ENCODE peak calls at places on chromosomes 6 and 20, in four cellular contexts. Z is PC-3, B is GM23338, E is keratinocyte. W is an unnamed sample. For H3K4me1 and H3K79me2, the result is how much of the 10 kb centered on the place peaks cover.

GRCh38 chr6:119110601-119111548 is 32.4 kb upstream of the FAM184A start:
- DNase-seq in Z (peak), B (peak), E (peak), W (peak)

GRCh38 chr6:3843379-3844096 is 5.6 kb upstream of the FAM50B start:
- DNase-seq in Z (peak), B (no peak), E (no peak), W (peak)

GRCh38 chr6:89281779-89282246 is 33.3 kb downstream of the GABRR2 start:
- DNase-seq in Z (peak), B (peak), E (no peak), W (peak)

GRCh38 chr20:5667703-5668528 is 82.3 kb upstream of the SHLD1 start:
- DNase-seq in Z (no peak), B (no peak), E (no peak), W (no peak)

GRCh38 chr6:30325150-30325872 is 1.4 kb upstream of the TRIM39 start:
- DNase-seq in Z (peak), B (peak), E (no peak), W (peak)

GRCh38 chr6:24899647-24900325 is 36.0 kb downstream of the RIPOR2 start:
- DNase-seq in Z (no peak), B (no peak), E (no peak), W (peak)

GRCh38 chr6:38133932-38134703 is 314.6 kb downstream of the ZFAND3 start:
- DNase-seq in Z (peak), B (no peak), E (no peak), W (no peak)

GRCh38 chr6:33926451-33926850 is 122.6 kb upstream of the MLN start:
- DNase-seq in Z (peak), B (peak), E (no peak), W (peak)

DNA sequence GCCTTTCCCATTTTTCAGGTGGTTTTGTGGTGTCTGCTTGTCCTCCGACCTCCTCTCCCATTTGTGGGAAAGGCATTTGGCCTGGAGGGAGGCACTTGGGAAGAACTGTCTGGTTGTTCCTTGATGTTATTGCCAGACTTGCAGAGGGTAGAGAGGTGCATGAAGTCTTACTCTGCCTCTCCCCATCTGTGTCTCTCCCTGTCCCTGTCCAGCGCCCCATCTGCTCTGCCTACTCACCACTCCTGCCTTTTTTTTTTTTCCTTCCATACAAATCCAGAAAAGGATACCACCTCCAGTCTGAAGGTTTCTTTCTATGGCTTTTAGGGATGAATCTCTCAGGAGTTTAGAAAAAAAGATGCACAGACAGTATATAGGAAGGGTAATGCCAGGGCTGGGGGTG is 19.8 kb downstream of the PPARD start:
- DNase-seq in Z (no peak), B (no peak), E (no peak), W (no peak)
- H3K4me1 ChIP-seq in Z (under half), B (under half), E (under half), W (under half)

GRCh38 chr6:136769759-136770158 is 22.5 kb downstream of the MAP3K5 start:
- DNase-seq in Z (no peak), B (no peak), E (no peak), W (no peak)

GRCh38 chr6:136772685-136773472 is 19.4 kb downstream of the MAP3K5 start:
- DNase-seq in Z (no peak), B (peak), E (no peak), W (peak)

GRCh38 chr6:136773473-136773796 is 18.8 kb downstream of the MAP3K5 start:
- DNase-seq in Z (no peak), B (no peak), E (no peak), W (no peak)

GRCh38 chr6:136774228-136775041 is 17.8 kb downstream of the MAP3K5 start:
- DNase-seq in Z (peak), B (no peak), E (no peak), W (peak)

GRCh38 chr6:136771306-136771705 is 21.0 kb downstream of the MAP3K5 start:
- DNase-seq in Z (no peak), B (no peak), E (no peak), W (no peak)
- H3K79me2 ChIP-seq in Z (under half), B (under half), E (under half), W (under half)

GRCh38 chr6:22668717-22669116 is 99.4 kb downstream of the HDGFL1 start:
- DNase-seq in Z (no peak), B (no peak), E (no peak), W (no peak)
- H3K4me1 ChIP-seq in Z (under half), B (under half), E (under half), W (under half)

GRCh38 chr20:40320612-40321011 is 368.4 kb downstream of the MAFB start:
- DNase-seq in Z (no peak), B (no peak), E (no peak), W (no peak)

GRCh38 chr20:40325006-40325563 is 364.0 kb downstream of the MAFB start:
- DNase-seq in Z (no peak), B (no peak), E (no peak), W (no peak)

GRCh38 chr20:40326794-40327193 is 362.2 kb downstream of the MAFB start:
- DNase-seq in Z (no peak), B (no peak), E (no peak), W (no peak)

GRCh38 chr20:40322941-40323340 is 366.1 kb downstream of the MAFB start:
- DNase-seq in Z (no peak), B (no peak), E (no peak), W (no peak)

GRCh38 chr20:40323411-40323810 is 365.6 kb downstream of the MAFB start:
- DNase-seq in Z (no peak), B (no peak), E (no peak), W (no peak)
- H3K79me2 ChIP-seq in Z (under half), B (under half), E (under half), W (under half)

DNA sequence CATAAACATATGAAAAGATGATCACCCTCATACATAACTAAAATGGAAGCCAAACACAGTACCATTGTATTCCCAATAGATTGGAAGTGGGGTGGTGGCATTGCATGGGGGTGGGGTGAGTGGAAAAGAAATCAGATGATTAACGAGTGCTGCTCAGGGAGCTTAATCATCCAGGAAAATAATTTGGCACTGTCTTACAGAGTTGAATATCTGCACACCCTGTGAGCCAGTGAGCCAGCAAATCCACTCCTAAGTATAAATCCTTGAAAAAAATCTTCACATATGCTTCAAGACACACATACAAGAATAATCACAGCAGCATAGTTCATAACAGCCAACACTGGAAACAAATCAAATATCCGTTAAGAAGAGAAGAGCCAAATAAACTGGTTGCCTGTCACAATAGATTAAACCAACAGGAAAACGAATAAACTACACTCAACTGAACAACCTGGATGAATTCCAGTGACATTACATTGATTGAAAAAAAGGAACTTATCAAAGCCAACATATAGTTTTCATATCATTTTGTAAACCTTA is 62.8 kb downstream of the SAMD3 start:
- DNase-seq in Z (no peak), B (no peak), E (no peak), W (peak)
- H3K4me1 ChIP-seq in Z (under half), B (under half), E (under half), W (under half)

DNA sequence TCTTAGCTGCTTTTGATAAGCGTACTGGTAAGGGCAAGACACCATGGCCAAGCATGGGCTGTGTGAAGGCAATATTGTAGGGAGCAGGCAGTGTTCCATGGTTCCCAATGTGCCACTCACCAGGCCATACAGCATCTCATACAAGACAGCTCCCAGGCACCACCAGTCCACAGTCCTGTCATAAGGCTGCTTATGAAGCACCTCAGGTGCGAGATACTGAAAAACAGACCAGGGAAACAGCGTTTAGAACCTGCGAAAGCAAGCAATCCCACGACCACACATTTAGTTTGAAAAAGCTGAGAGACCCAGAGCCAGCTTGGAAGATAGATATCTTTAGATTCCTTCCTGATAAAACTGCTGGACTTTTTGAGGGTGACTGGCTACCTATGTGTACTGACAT is 119.1 kb upstream of the SLC2A12 start:
- DNase-seq in Z (no peak), B (no peak), E (no peak), W (no peak)
- H3K79me2 ChIP-seq in Z (under half), B (under half), E (under half), W (half or more)